ENCODE peak calls at places on chromosome 3, in eight cellular contexts. I is upper lobe of left lung, K is endothelial cell of umbilical vein, J is SK-N-MC, R is H1, P is Panc1, Q is stomach, B is sigmoid colon. V is an unnamed sample.

GRCh38 chr3:23611737-23612295 is 193.9 kb upstream of the UBE2E1 start:
- DNase-seq in Q (peak; percentile 53), R (no peak), I (peak; percentile 37), B (peak; percentile 90), K (peak; percentile 63), J (no peak), P (no peak), V (no peak)

GRCh38 chr3:43503067-43503728 is 118.6 kb downstream of the ANO10 start:
- DNase-seq in Q (no peak), I (no peak), R (no peak), J (peak; percentile 3), K (peak; percentile 67), P (no peak), B (no peak), V (no peak)

GRCh38 chr3:125232394-125232793 is 19.8 kb upstream of the SLC12A8 start:
- DNase-seq in K (no peak), B (no peak), Q (no peak), P (no peak), R (no peak), J (no peak), I (no peak), V (no peak)

GRCh38 chr3:108006077-108006675 is 84.7 kb downstream of the CD47 start:
- DNase-seq in J (no peak), P (no peak), B (no peak), Q (peak; percentile 87), I (peak; percentile 57), K (peak; percentile 60), R (no peak), V (no peak)

GRCh38 chr3:29453278-29453961 is 172.5 kb downstream of the RBMS3 start:
- DNase-seq in B (peak; percentile 69), J (no peak), P (no peak), K (no peak), Q (peak; percentile 75), I (no peak), R (no peak), V (no peak)

GRCh38 chr3:190053919-190054672 is 66.6 kb downstream of the P3H2 start:
- DNase-seq in R (no peak), P (no peak), I (no peak), K (peak; percentile 34), B (no peak), Q (no peak), J (no peak), V (no peak)

GRCh38 chr3:138675393-138675792 is 66.8 kb downstream of the FAIM start:
- DNase-seq in R (no peak), P (no peak), K (no peak), B (no peak), J (no peak), I (no peak), Q (no peak), V (no peak)

GRCh38 chr3:194395767-194396527 is 3.1 kb downstream of the GP5 start:
- DNase-seq in Q (no peak), P (no peak), B (peak; percentile 75), R (no peak), J (no peak), K (no peak), I (no peak), V (no peak)

GRCh38 chr3:30966896-30967295 is 72.4 kb upstream of the GADL1 start:
- DNase-seq in B (no peak), J (no peak), K (no peak), R (no peak), Q (no peak), I (no peak), P (no peak), V (no peak)

GRCh38 chr3:45688194-45688881 is 858 bp upstream of the SACM1L start:
- DNase-seq in R (no peak), I (no peak), K (peak; percentile 61), B (no peak), P (no peak), J (no peak), Q (no peak), V (no peak)

GRCh38 chr3:182983811-182984210 is 3.5 kb upstream of the DCUN1D1 start:
- DNase-seq in J (no peak), K (no peak), I (no peak), B (no peak), R (no peak), Q (no peak), P (no peak), V (no peak)

GRCh38 chr3:15964605-15965061 is 166.9 kb upstream of the ANKRD28 start:
- DNase-seq in J (no peak), I (no peak), K (peak; percentile 50), B (peak; percentile 70), P (no peak), Q (no peak), R (no peak), V (no peak)

GRCh38 chr3:9087831-9088413 is 124.7 kb upstream of the RAD18 start:
- DNase-seq in B (no peak), J (no peak), R (no peak), P (no peak), Q (no peak), K (no peak), I (peak; percentile 46), V (no peak)

GRCh38 chr3:108223928-108224327 is 1.7 kb upstream of the IFT57 start:
- DNase-seq in Q (no peak), P (no peak), K (peak; percentile 6), R (no peak), B (no peak), J (peak; percentile 58), I (peak; percentile 27), V (no peak)

GRCh38 chr3:191959876-191960418 is 499.0 kb downstream of the PYDC2 start:
- DNase-seq in J (no peak), I (no peak), K (no peak), R (no peak), B (no peak), P (no peak), Q (no peak), V (no peak)

GRCh38 chr3:158625881-158626280 is 18.4 kb upstream of the GFM1 start:
- DNase-seq in J (no peak), I (no peak), R (no peak), K (no peak), Q (no peak), B (no peak), P (no peak), V (no peak)

GRCh38 chr3:146625117-146625775 is 20.1 kb upstream of the PLSCR5 start:
- DNase-seq in Q (no peak), B (no peak), R (no peak), I (no peak), J (no peak), P (no peak), K (peak; percentile 66), V (no peak)

GRCh38 chr3:197694251-197694650 is 42.5 kb downstream of the RUBCN start:
- DNase-seq in Q (no peak), R (no peak), B (no peak), P (no peak), J (no peak), K (no peak), I (no peak), V (no peak)
- TF ChIP-seq POLR2AphosphoS5 in Q (no peak), R (no peak), B (no peak), P (no peak), J (no peak), K (no peak), I (no peak), V (no peak)

GRCh38 chr3:51498871-51499790 is 684 bp downstream of the DCAF1 start:
- DNase-seq in Q (peak; percentile 97), R (peak; percentile 87), P (peak; percentile 69), I (peak; percentile 96), B (peak; percentile 98), K (peak; percentile 96), J (no peak), V (peak; percentile 69)
- TF ChIP-seq POLR2AphosphoS5 in Q (no peak), R (peak; percentile 15), P (peak; percentile 77), I (peak; percentile 58), B (peak; percentile 77), K (peak; percentile 80), J (no peak), V (peak; percentile 76)

DNA sequence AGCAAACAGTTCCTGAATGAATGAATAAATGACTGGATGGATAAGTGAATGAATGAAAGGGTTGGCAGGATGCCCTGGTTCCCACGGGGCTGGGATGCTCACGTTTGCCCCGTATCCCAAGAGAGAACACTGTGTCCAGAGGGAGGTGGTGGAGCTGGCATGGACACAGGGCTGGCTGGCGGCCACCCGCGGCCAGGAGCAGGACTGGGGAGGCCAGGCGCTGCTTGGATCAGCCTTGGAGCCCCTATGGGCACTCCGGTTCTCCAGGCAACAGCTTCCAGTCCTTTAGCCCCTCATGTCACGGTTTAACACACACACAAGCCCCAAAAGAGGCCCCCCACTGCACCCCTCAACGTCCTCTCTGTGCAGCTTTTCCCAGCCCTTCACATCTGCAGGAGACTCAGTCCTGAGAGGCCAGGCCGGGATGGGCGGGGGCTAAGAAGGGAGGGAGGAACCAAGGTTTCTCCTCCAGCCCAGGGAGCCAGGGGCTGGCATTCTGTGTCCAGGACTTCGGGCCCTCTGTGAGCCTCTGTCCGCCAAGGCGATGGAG is 86.0 kb upstream of the ALDH1L1 start:
- DNase-seq in I (no peak), B (peak; percentile 91), Q (peak; percentile 87), K (no peak), J (no peak), R (no peak), P (no peak), V (no peak)
- TF ChIP-seq POLR2AphosphoS5 in I (peak; percentile 66), B (peak; percentile 56), Q (peak; percentile 97), K (no peak), J (no peak), R (no peak), P (no peak), V (no peak)

DNA sequence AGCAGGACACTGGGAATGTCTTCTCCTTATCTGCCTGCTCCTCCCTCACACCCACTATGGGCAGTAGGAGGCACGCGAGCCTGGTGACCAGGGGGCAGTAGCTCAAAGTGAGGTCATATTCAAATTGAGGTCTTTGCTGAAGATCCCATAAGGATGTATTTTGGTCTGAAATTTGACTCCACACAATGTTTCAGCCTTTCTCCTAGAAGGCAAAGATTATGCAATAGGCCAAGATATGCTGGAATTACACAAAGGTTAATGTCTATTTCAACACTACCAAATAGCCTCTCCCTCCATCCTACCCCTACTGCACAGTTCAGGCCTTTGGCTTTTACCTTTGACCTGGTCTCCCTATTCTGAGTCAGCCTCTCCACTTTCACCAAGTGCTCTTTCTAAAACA is 203.0 kb downstream of the TIGIT start:
- DNase-seq in P (no peak), I (no peak), B (no peak), K (no peak), J (no peak), R (no peak), Q (no peak), V (no peak)
- TF ChIP-seq POLR2AphosphoS5 in P (no peak), I (no peak), B (no peak), K (no peak), J (no peak), R (no peak), Q (no peak), V (no peak)

GRCh38 chr3:49358217-49358883 is at the start of gene GPX1:
- DNase-seq in K (peak; percentile 94), B (peak; percentile 98), R (peak; percentile 89), P (peak; percentile 45), I (peak; percentile 97), Q (peak; percentile 94), J (no peak), V (peak; percentile 87)
- TF ChIP-seq POLR2AphosphoS5 in K (peak; percentile 98), B (peak; percentile 95), R (peak; percentile 94), P (peak; percentile 88), I (peak; percentile 98), Q (peak; percentile 87), J (peak; percentile 89), V (peak; percentile 89)

GRCh38 chr3:149969110-149969944 is 1.4 kb downstream of the PFN2 start:
- DNase-seq in B (peak; percentile 74), R (peak; percentile 49), Q (no peak), I (peak; percentile 32), P (no peak), K (peak; percentile 80), J (peak; percentile 84), V (no peak)
- TF ChIP-seq POLR2AphosphoS5 in B (peak; percentile 8), R (peak; percentile 87), Q (no peak), I (no peak), P (peak; percentile 17), K (peak; percentile 57), J (peak; percentile 67), V (no peak)